ENCODE peak calls at places on chromosomes 2 and 18, in eight cellular contexts. One of them, this sample, is unnamed. For H3K36me3 and H3K4me1, the result is how much of the 10 kb centered on the place peaks cover.

GRCh38 chr18:49988733-49989132 is 175.4 kb upstream of the ACAA2 start:
- DNase-seq in left ventricle myocardium inferior: no peak
- DNase-seq in endodermal cell: no peak
- DNase-seq in aorta: no peak
- DNase-seq in naive thymus-derived CD4-positive, alpha-beta T cell: no peak
- DNase-seq in transverse colon: no peak
- DNase-seq in mesendoderm: no peak
- DNase-seq in SK-N-SH: no peak
- DNase-seq in this sample: no peak

GRCh38 chr2:169877406-169877805 is 50.2 kb downstream of the UBR3 start:
- DNase-seq in mesendoderm: peak
- DNase-seq in transverse colon: no peak
- DNase-seq in naive thymus-derived CD4-positive, alpha-beta T cell: peak
- DNase-seq in endodermal cell: no peak
- DNase-seq in SK-N-SH: peak
- DNase-seq in left ventricle myocardium inferior: no peak
- DNase-seq in aorta: no peak
- DNase-seq in this sample: no peak

GRCh38 chr18:395481-396250 is 104.8 kb downstream of the COLEC12 start:
- DNase-seq in naive thymus-derived CD4-positive, alpha-beta T cell: no peak
- DNase-seq in endodermal cell: no peak
- DNase-seq in SK-N-SH: peak
- DNase-seq in aorta: no peak
- DNase-seq in left ventricle myocardium inferior: no peak
- DNase-seq in mesendoderm: no peak
- DNase-seq in transverse colon: no peak
- DNase-seq in this sample: no peak

GRCh38 chr18:76640438-76640837 is 145.4 kb upstream of the ZNF516 start:
- DNase-seq in transverse colon: no peak
- DNase-seq in aorta: no peak
- DNase-seq in mesendoderm: no peak
- DNase-seq in endodermal cell: no peak
- DNase-seq in left ventricle myocardium inferior: no peak
- DNase-seq in naive thymus-derived CD4-positive, alpha-beta T cell: no peak
- DNase-seq in SK-N-SH: no peak
- DNase-seq in this sample: no peak

GRCh38 chr2:43358688-43359201 is 132.3 kb upstream of the ZFP36L2 start:
- DNase-seq in mesendoderm: no peak
- DNase-seq in aorta: no peak
- DNase-seq in transverse colon: no peak
- DNase-seq in naive thymus-derived CD4-positive, alpha-beta T cell: no peak
- DNase-seq in SK-N-SH: no peak
- DNase-seq in left ventricle myocardium inferior: no peak
- DNase-seq in endodermal cell: no peak
- DNase-seq in this sample: no peak

GRCh38 chr2:99867690-99868089 is 274.7 kb downstream of the AFF3 start:
- DNase-seq in aorta: no peak
- DNase-seq in SK-N-SH: peak
- DNase-seq in endodermal cell: no peak
- DNase-seq in naive thymus-derived CD4-positive, alpha-beta T cell: no peak
- DNase-seq in transverse colon: no peak
- DNase-seq in mesendoderm: peak
- DNase-seq in left ventricle myocardium inferior: no peak
- DNase-seq in this sample: no peak

GRCh38 chr2:75276093-75277055 is 77.1 kb upstream of the TACR1 start:
- DNase-seq in SK-N-SH: no peak
- DNase-seq in aorta: no peak
- DNase-seq in mesendoderm: peak
- DNase-seq in naive thymus-derived CD4-positive, alpha-beta T cell: no peak
- DNase-seq in endodermal cell: peak
- DNase-seq in left ventricle myocardium inferior: no peak
- DNase-seq in transverse colon: no peak
- DNase-seq in this sample: no peak

GRCh38 chr2:765369-765768 is 88.2 kb upstream of the TMEM18 start:
- DNase-seq in endodermal cell: no peak
- DNase-seq in SK-N-SH: no peak
- DNase-seq in naive thymus-derived CD4-positive, alpha-beta T cell: no peak
- DNase-seq in transverse colon: no peak
- DNase-seq in mesendoderm: no peak
- DNase-seq in aorta: no peak
- DNase-seq in left ventricle myocardium inferior: no peak
- DNase-seq in this sample: no peak

GRCh38 chr2:84077504-84077903 is 381.6 kb downstream of the SUCLG1 start:
- DNase-seq in mesendoderm: peak
- DNase-seq in transverse colon: peak
- DNase-seq in endodermal cell: peak
- DNase-seq in SK-N-SH: peak
- DNase-seq in left ventricle myocardium inferior: no peak
- DNase-seq in naive thymus-derived CD4-positive, alpha-beta T cell: no peak
- DNase-seq in aorta: no peak
- DNase-seq in this sample: no peak

GRCh38 chr18:35473562-35473961 is 24.2 kb downstream of the INO80C start:
- DNase-seq in mesendoderm: no peak
- DNase-seq in naive thymus-derived CD4-positive, alpha-beta T cell: no peak
- DNase-seq in aorta: no peak
- DNase-seq in SK-N-SH: no peak
- DNase-seq in endodermal cell: no peak
- DNase-seq in left ventricle myocardium inferior: no peak
- DNase-seq in transverse colon: no peak
- DNase-seq in this sample: no peak

GRCh38 chr18:501406-501714 is 859 bp upstream of the COLEC12 start:
- DNase-seq in aorta: no peak
- DNase-seq in left ventricle myocardium inferior: no peak
- DNase-seq in naive thymus-derived CD4-positive, alpha-beta T cell: no peak
- DNase-seq in SK-N-SH: no peak
- DNase-seq in transverse colon: no peak
- DNase-seq in endodermal cell: no peak
- DNase-seq in mesendoderm: peak
- DNase-seq in this sample: no peak

GRCh38 chr2:68964282-68964681 is 10.2 kb upstream of the GKN1 start:
- DNase-seq in SK-N-SH: no peak
- DNase-seq in left ventricle myocardium inferior: no peak
- DNase-seq in aorta: no peak
- DNase-seq in mesendoderm: no peak
- DNase-seq in endodermal cell: no peak
- DNase-seq in transverse colon: no peak
- DNase-seq in naive thymus-derived CD4-positive, alpha-beta T cell: no peak
- DNase-seq in this sample: no peak

GRCh38 chr2:231640229-231640628 is 47.6 kb downstream of the TEX44 start:
- DNase-seq in endodermal cell: no peak
- DNase-seq in left ventricle myocardium inferior: no peak
- DNase-seq in transverse colon: no peak
- DNase-seq in SK-N-SH: no peak
- DNase-seq in aorta: no peak
- DNase-seq in naive thymus-derived CD4-positive, alpha-beta T cell: no peak
- DNase-seq in mesendoderm: no peak
- DNase-seq in this sample: no peak

GRCh38 chr2:18752667-18753422 is 163.5 kb upstream of the NT5C1B start:
- DNase-seq in transverse colon: no peak
- DNase-seq in endodermal cell: no peak
- DNase-seq in mesendoderm: no peak
- DNase-seq in SK-N-SH: no peak
- DNase-seq in aorta: no peak
- DNase-seq in naive thymus-derived CD4-positive, alpha-beta T cell: no peak
- DNase-seq in left ventricle myocardium inferior: no peak
- DNase-seq in this sample: no peak

GRCh38 chr2:47569658-47570398 is 166.9 kb downstream of the MSH2 start:
- DNase-seq in left ventricle myocardium inferior: no peak
- DNase-seq in naive thymus-derived CD4-positive, alpha-beta T cell: no peak
- DNase-seq in transverse colon: no peak
- DNase-seq in aorta: no peak
- DNase-seq in mesendoderm: peak
- DNase-seq in endodermal cell: peak
- DNase-seq in SK-N-SH: peak
- DNase-seq in this sample: no peak

GRCh38 chr18:13382683-13382989 is 164.1 kb downstream of the LDLRAD4 start:
- DNase-seq in naive thymus-derived CD4-positive, alpha-beta T cell: no peak
- DNase-seq in aorta: no peak
- DNase-seq in mesendoderm: no peak
- DNase-seq in endodermal cell: peak
- DNase-seq in SK-N-SH: no peak
- DNase-seq in left ventricle myocardium inferior: no peak
- DNase-seq in transverse colon: no peak
- DNase-seq in this sample: no peak

GRCh38 chr2:204727368-204727767 is 182.1 kb downstream of the PARD3B start:
- DNase-seq in transverse colon: no peak
- DNase-seq in endodermal cell: peak
- DNase-seq in mesendoderm: no peak
- DNase-seq in SK-N-SH: no peak
- DNase-seq in left ventricle myocardium inferior: no peak
- DNase-seq in aorta: no peak
- DNase-seq in naive thymus-derived CD4-positive, alpha-beta T cell: no peak
- DNase-seq in this sample: no peak

GRCh38 chr2:110101280-110101844 is 14.3 kb downstream of the MALL start:
- DNase-seq in SK-N-SH: peak
- DNase-seq in mesendoderm: peak
- DNase-seq in aorta: peak
- DNase-seq in endodermal cell: peak
- DNase-seq in transverse colon: peak
- DNase-seq in naive thymus-derived CD4-positive, alpha-beta T cell: no peak
- DNase-seq in left ventricle myocardium inferior: peak
- DNase-seq in this sample: no peak

GRCh38 chr2:159169187-159169586 is 117.3 kb downstream of the WDSUB1 start:
- DNase-seq in naive thymus-derived CD4-positive, alpha-beta T cell: no peak
- DNase-seq in left ventricle myocardium inferior: no peak
- DNase-seq in SK-N-SH: no peak
- DNase-seq in endodermal cell: no peak
- DNase-seq in aorta: no peak
- DNase-seq in transverse colon: no peak
- DNase-seq in mesendoderm: no peak
- DNase-seq in this sample: no peak

GRCh38 chr18:79493801-79494211 is 98.1 kb downstream of the NFATC1 start:
- DNase-seq in naive thymus-derived CD4-positive, alpha-beta T cell: no peak
- DNase-seq in mesendoderm: no peak
- DNase-seq in endodermal cell: no peak
- DNase-seq in left ventricle myocardium inferior: peak
- DNase-seq in transverse colon: no peak
- DNase-seq in SK-N-SH: no peak
- DNase-seq in aorta: peak
- DNase-seq in this sample: no peak
- H3K36me3 ChIP-seq in naive thymus-derived CD4-positive, alpha-beta T cell: half or more
- H3K36me3 ChIP-seq in mesendoderm: under half
- H3K36me3 ChIP-seq in endodermal cell: under half
- H3K36me3 ChIP-seq in left ventricle myocardium inferior: under half
- H3K36me3 ChIP-seq in transverse colon: under half
- H3K36me3 ChIP-seq in SK-N-SH: under half
- H3K36me3 ChIP-seq in aorta: under half
- H3K36me3 ChIP-seq in this sample: under half

GRCh38 chr2:17319090-17319489 is 199.2 kb downstream of the RAD51AP2 start:
- DNase-seq in aorta: no peak
- DNase-seq in left ventricle myocardium inferior: no peak
- DNase-seq in transverse colon: no peak
- DNase-seq in naive thymus-derived CD4-positive, alpha-beta T cell: no peak
- DNase-seq in mesendoderm: no peak
- DNase-seq in SK-N-SH: no peak
- DNase-seq in endodermal cell: no peak
- DNase-seq in this sample: no peak
- H3K4me1 ChIP-seq in aorta: under half
- H3K4me1 ChIP-seq in left ventricle myocardium inferior: under half
- H3K4me1 ChIP-seq in transverse colon: under half
- H3K4me1 ChIP-seq in naive thymus-derived CD4-positive, alpha-beta T cell: under half
- H3K4me1 ChIP-seq in mesendoderm: under half
- H3K4me1 ChIP-seq in SK-N-SH: under half
- H3K4me1 ChIP-seq in endodermal cell: under half
- H3K4me1 ChIP-seq in this sample: under half

GRCh38 chr2:15940661-15941482 is 522 bp downstream of the MYCN start:
- DNase-seq in left ventricle myocardium inferior: no peak
- DNase-seq in SK-N-SH: peak
- DNase-seq in aorta: no peak
- DNase-seq in naive thymus-derived CD4-positive, alpha-beta T cell: peak
- DNase-seq in endodermal cell: no peak
- DNase-seq in mesendoderm: peak
- DNase-seq in transverse colon: no peak
- DNase-seq in this sample: no peak

GRCh38 chr2:15939854-15940660 is at the start of gene MYCN:
- DNase-seq in SK-N-SH: peak
- DNase-seq in transverse colon: peak
- DNase-seq in left ventricle myocardium inferior: peak
- DNase-seq in endodermal cell: peak
- DNase-seq in aorta: no peak
- DNase-seq in naive thymus-derived CD4-positive, alpha-beta T cell: peak
- DNase-seq in mesendoderm: peak
- DNase-seq in this sample: peak

GRCh38 chr2:15942711-15943345 is 2.5 kb downstream of the MYCN start:
- DNase-seq in endodermal cell: peak
- DNase-seq in transverse colon: no peak
- DNase-seq in SK-N-SH: no peak
- DNase-seq in naive thymus-derived CD4-positive, alpha-beta T cell: no peak
- DNase-seq in left ventricle myocardium inferior: no peak
- DNase-seq in aorta: no peak
- DNase-seq in mesendoderm: peak
- DNase-seq in this sample: no peak

GRCh38 chr2:15941970-15942710 is 1.8 kb downstream of the MYCN start:
- DNase-seq in endodermal cell: peak
- DNase-seq in aorta: no peak
- DNase-seq in transverse colon: peak
- DNase-seq in SK-N-SH: peak
- DNase-seq in mesendoderm: peak
- DNase-seq in naive thymus-derived CD4-positive, alpha-beta T cell: peak
- DNase-seq in left ventricle myocardium inferior: no peak
- DNase-seq in this sample: peak

DNA sequence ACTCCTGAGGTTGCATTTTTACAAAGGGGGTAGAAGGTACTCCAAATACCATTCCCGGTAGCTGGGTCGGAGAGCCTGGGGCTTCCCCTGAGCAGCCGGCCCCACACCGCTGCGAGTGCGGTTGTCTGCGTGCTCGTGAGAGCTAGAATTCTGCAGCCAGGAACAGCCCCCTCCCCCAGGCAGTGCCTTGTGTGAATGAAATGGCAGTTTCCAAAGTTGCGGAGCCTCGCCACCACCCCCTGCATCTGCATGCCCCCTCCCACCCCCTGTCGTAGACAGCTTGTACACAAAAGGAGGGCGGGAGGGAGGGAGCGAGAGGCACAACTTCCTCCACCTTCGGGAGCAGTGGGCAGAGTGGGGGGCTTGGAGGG is 1.1 kb downstream of the MYCN start:
- DNase-seq in transverse colon: no peak
- DNase-seq in left ventricle myocardium inferior: no peak
- DNase-seq in endodermal cell: peak
- DNase-seq in SK-N-SH: peak
- DNase-seq in aorta: no peak
- DNase-seq in naive thymus-derived CD4-positive, alpha-beta T cell: peak
- DNase-seq in mesendoderm: peak
- DNase-seq in this sample: no peak
- H3K4me3 ChIP-seq in transverse colon: peak
- H3K4me3 ChIP-seq in left ventricle myocardium inferior: peak
- H3K4me3 ChIP-seq in endodermal cell: peak
- H3K4me3 ChIP-seq in SK-N-SH: peak
- H3K4me3 ChIP-seq in aorta: no peak
- H3K4me3 ChIP-seq in naive thymus-derived CD4-positive, alpha-beta T cell: peak
- H3K4me3 ChIP-seq in mesendoderm: peak
- H3K4me3 ChIP-seq in this sample: peak

DNA sequence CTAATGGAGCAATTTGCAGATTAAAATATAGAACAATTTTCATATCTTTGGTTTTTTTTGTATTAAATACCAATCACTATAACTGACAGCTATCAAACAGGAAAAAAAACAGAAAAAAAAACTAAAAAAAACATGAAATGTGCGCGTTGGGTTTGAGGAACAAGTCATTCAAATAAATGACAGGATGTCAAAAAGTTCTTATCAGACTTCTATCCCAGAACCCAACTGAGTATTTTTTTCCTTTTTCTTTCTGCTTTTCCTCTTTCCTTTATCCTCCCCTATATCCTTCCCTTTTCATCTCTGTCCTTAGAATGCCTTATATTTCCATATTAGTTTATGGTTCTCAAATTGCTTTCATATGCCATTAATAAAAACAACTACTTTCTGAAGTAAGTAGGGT is 14.3 kb downstream of the PRKRA start:
- DNase-seq in left ventricle myocardium inferior: no peak
- DNase-seq in transverse colon: no peak
- DNase-seq in naive thymus-derived CD4-positive, alpha-beta T cell: no peak
- DNase-seq in mesendoderm: no peak
- DNase-seq in endodermal cell: no peak
- DNase-seq in aorta: no peak
- DNase-seq in SK-N-SH: no peak
- DNase-seq in this sample: no peak
- H3K36me3 ChIP-seq in left ventricle myocardium inferior: half or more
- H3K36me3 ChIP-seq in transverse colon: under half
- H3K36me3 ChIP-seq in naive thymus-derived CD4-positive, alpha-beta T cell: half or more
- H3K36me3 ChIP-seq in mesendoderm: under half
- H3K36me3 ChIP-seq in endodermal cell: half or more
- H3K36me3 ChIP-seq in aorta: under half
- H3K36me3 ChIP-seq in SK-N-SH: half or more
- H3K36me3 ChIP-seq in this sample: half or more